ENCODE peak calls at places on chromosomes 5 and 9, in ten cellular contexts. One of them, this sample, is unnamed. For H3K4me1, the result is how much of the 10 kb centered on the place peaks cover.

GRCh38 chr9:125343518-125344284 is 82.1 kb downstream of the GAPVD1 start:
- DNase-seq in H1: peak
- DNase-seq in colonic mucosa: no peak
- DNase-seq in GM12878: no peak
- DNase-seq in heart left ventricle: no peak
- DNase-seq in lower lobe of right lung: no peak
- DNase-seq in adrenal gland: peak
- DNase-seq in prostate gland: no peak
- DNase-seq in suprapubic skin: no peak
- DNase-seq in A673: peak
- DNase-seq in this sample: no peak

GRCh38 chr9:127210851-127211730 is 53.5 kb upstream of the GARNL3 start:
- DNase-seq in lower lobe of right lung: no peak
- DNase-seq in heart left ventricle: no peak
- DNase-seq in prostate gland: no peak
- DNase-seq in suprapubic skin: no peak
- DNase-seq in H1: no peak
- DNase-seq in A673: no peak
- DNase-seq in colonic mucosa: no peak
- DNase-seq in adrenal gland: no peak
- DNase-seq in GM12878: no peak
- DNase-seq in this sample: peak

GRCh38 chr5:78526049-78526525 is 122.5 kb downstream of the LHFPL2 start:
- DNase-seq in H1: no peak
- DNase-seq in adrenal gland: no peak
- DNase-seq in GM12878: peak
- DNase-seq in A673: no peak
- DNase-seq in colonic mucosa: no peak
- DNase-seq in lower lobe of right lung: no peak
- DNase-seq in prostate gland: no peak
- DNase-seq in heart left ventricle: no peak
- DNase-seq in suprapubic skin: no peak
- DNase-seq in this sample: peak

GRCh38 chr5:55509097-55509496 is 25.7 kb downstream of the PLPP1 start:
- DNase-seq in lower lobe of right lung: no peak
- DNase-seq in A673: no peak
- DNase-seq in suprapubic skin: no peak
- DNase-seq in H1: no peak
- DNase-seq in prostate gland: no peak
- DNase-seq in adrenal gland: no peak
- DNase-seq in colonic mucosa: no peak
- DNase-seq in GM12878: no peak
- DNase-seq in heart left ventricle: no peak
- DNase-seq in this sample: no peak

GRCh38 chr5:152271420-152271819 is 133.7 kb downstream of the NMUR2 start:
- DNase-seq in GM12878: peak
- DNase-seq in H1: no peak
- DNase-seq in A673: peak
- DNase-seq in prostate gland: no peak
- DNase-seq in adrenal gland: peak
- DNase-seq in heart left ventricle: peak
- DNase-seq in lower lobe of right lung: no peak
- DNase-seq in suprapubic skin: no peak
- DNase-seq in colonic mucosa: no peak
- DNase-seq in this sample: no peak

GRCh38 chr5:149731332-149731616 is 1.2 kb downstream of the PPARGC1B start:
- DNase-seq in suprapubic skin: no peak
- DNase-seq in GM12878: no peak
- DNase-seq in colonic mucosa: no peak
- DNase-seq in A673: peak
- DNase-seq in adrenal gland: no peak
- DNase-seq in prostate gland: no peak
- DNase-seq in heart left ventricle: no peak
- DNase-seq in H1: no peak
- DNase-seq in lower lobe of right lung: no peak
- DNase-seq in this sample: no peak

GRCh38 chr5:123997354-123998215 is 485.6 kb downstream of the CSNK1G3 start:
- DNase-seq in heart left ventricle: no peak
- DNase-seq in colonic mucosa: no peak
- DNase-seq in adrenal gland: no peak
- DNase-seq in H1: no peak
- DNase-seq in lower lobe of right lung: no peak
- DNase-seq in A673: peak
- DNase-seq in GM12878: no peak
- DNase-seq in suprapubic skin: no peak
- DNase-seq in prostate gland: no peak
- DNase-seq in this sample: no peak

GRCh38 chr5:157540707-157541451 is 34.7 kb downstream of the ADAM19 start:
- DNase-seq in lower lobe of right lung: peak
- DNase-seq in GM12878: peak
- DNase-seq in colonic mucosa: peak
- DNase-seq in adrenal gland: no peak
- DNase-seq in prostate gland: no peak
- DNase-seq in heart left ventricle: peak
- DNase-seq in H1: no peak
- DNase-seq in suprapubic skin: peak
- DNase-seq in A673: peak
- DNase-seq in this sample: peak

GRCh38 chr5:138402640-138403039 is 36.2 kb upstream of the REEP2 start:
- DNase-seq in colonic mucosa: no peak
- DNase-seq in adrenal gland: no peak
- DNase-seq in H1: no peak
- DNase-seq in GM12878: no peak
- DNase-seq in A673: no peak
- DNase-seq in suprapubic skin: no peak
- DNase-seq in prostate gland: no peak
- DNase-seq in lower lobe of right lung: no peak
- DNase-seq in heart left ventricle: no peak
- DNase-seq in this sample: no peak

GRCh38 chr5:108101105-108101504 is 280.8 kb downstream of the FBXL17 start:
- DNase-seq in adrenal gland: peak
- DNase-seq in H1: no peak
- DNase-seq in colonic mucosa: no peak
- DNase-seq in suprapubic skin: no peak
- DNase-seq in lower lobe of right lung: no peak
- DNase-seq in A673: no peak
- DNase-seq in prostate gland: peak
- DNase-seq in heart left ventricle: peak
- DNase-seq in GM12878: no peak
- DNase-seq in this sample: no peak

GRCh38 chr9:130498298-130498917 is 53.6 kb downstream of the ASS1 start:
- DNase-seq in lower lobe of right lung: no peak
- DNase-seq in A673: peak
- DNase-seq in prostate gland: no peak
- DNase-seq in adrenal gland: peak
- DNase-seq in suprapubic skin: no peak
- DNase-seq in H1: no peak
- DNase-seq in GM12878: no peak
- DNase-seq in colonic mucosa: no peak
- DNase-seq in heart left ventricle: no peak
- DNase-seq in this sample: no peak

GRCh38 chr5:79001471-79001870 is 16.4 kb upstream of the ARSB start:
- DNase-seq in H1: no peak
- DNase-seq in colonic mucosa: no peak
- DNase-seq in prostate gland: no peak
- DNase-seq in adrenal gland: no peak
- DNase-seq in lower lobe of right lung: no peak
- DNase-seq in GM12878: no peak
- DNase-seq in suprapubic skin: no peak
- DNase-seq in heart left ventricle: no peak
- DNase-seq in A673: no peak
- DNase-seq in this sample: no peak

GRCh38 chr5:57937025-57937424 is 454.4 kb upstream of the ACTBL2 start:
- DNase-seq in suprapubic skin: no peak
- DNase-seq in GM12878: no peak
- DNase-seq in lower lobe of right lung: no peak
- DNase-seq in colonic mucosa: no peak
- DNase-seq in heart left ventricle: no peak
- DNase-seq in H1: no peak
- DNase-seq in A673: no peak
- DNase-seq in prostate gland: no peak
- DNase-seq in adrenal gland: no peak
- DNase-seq in this sample: no peak

GRCh38 chr9:124488641-124489040 is 18.6 kb downstream of the NR5A1 start:
- DNase-seq in A673: no peak
- DNase-seq in suprapubic skin: no peak
- DNase-seq in heart left ventricle: no peak
- DNase-seq in colonic mucosa: no peak
- DNase-seq in H1: no peak
- DNase-seq in prostate gland: no peak
- DNase-seq in GM12878: no peak
- DNase-seq in adrenal gland: no peak
- DNase-seq in lower lobe of right lung: no peak
- DNase-seq in this sample: no peak

GRCh38 chr9:95138474-95138873 is 179.0 kb downstream of the FANCC start:
- DNase-seq in prostate gland: peak
- DNase-seq in GM12878: no peak
- DNase-seq in lower lobe of right lung: no peak
- DNase-seq in adrenal gland: no peak
- DNase-seq in suprapubic skin: no peak
- DNase-seq in colonic mucosa: no peak
- DNase-seq in heart left ventricle: no peak
- DNase-seq in A673: no peak
- DNase-seq in H1: no peak
- DNase-seq in this sample: no peak
- TF ChIP-seq CTCF in prostate gland: peak
- TF ChIP-seq CTCF in GM12878: no peak
- TF ChIP-seq CTCF in lower lobe of right lung: no peak
- TF ChIP-seq CTCF in adrenal gland: no peak
- TF ChIP-seq CTCF in suprapubic skin: no peak
- TF ChIP-seq CTCF in colonic mucosa: no peak
- TF ChIP-seq CTCF in heart left ventricle: no peak
- TF ChIP-seq CTCF in A673: no peak
- TF ChIP-seq CTCF in H1: peak
- TF ChIP-seq CTCF in this sample: no peak

GRCh38 chr5:60740322-60740721 is 40.4 kb upstream of the DEPDC1B start:
- DNase-seq in A673: no peak
- DNase-seq in lower lobe of right lung: no peak
- DNase-seq in colonic mucosa: no peak
- DNase-seq in GM12878: no peak
- DNase-seq in heart left ventricle: no peak
- DNase-seq in suprapubic skin: no peak
- DNase-seq in adrenal gland: no peak
- DNase-seq in H1: no peak
- DNase-seq in prostate gland: no peak
- DNase-seq in this sample: no peak
- H3K4me1 ChIP-seq in A673: under half
- H3K4me1 ChIP-seq in lower lobe of right lung: under half
- H3K4me1 ChIP-seq in colonic mucosa: under half
- H3K4me1 ChIP-seq in GM12878: under half
- H3K4me1 ChIP-seq in heart left ventricle: under half
- H3K4me1 ChIP-seq in suprapubic skin: under half
- H3K4me1 ChIP-seq in adrenal gland: under half
- H3K4me1 ChIP-seq in H1: under half
- H3K4me1 ChIP-seq in prostate gland: under half
- H3K4me1 ChIP-seq in this sample: under half

DNA sequence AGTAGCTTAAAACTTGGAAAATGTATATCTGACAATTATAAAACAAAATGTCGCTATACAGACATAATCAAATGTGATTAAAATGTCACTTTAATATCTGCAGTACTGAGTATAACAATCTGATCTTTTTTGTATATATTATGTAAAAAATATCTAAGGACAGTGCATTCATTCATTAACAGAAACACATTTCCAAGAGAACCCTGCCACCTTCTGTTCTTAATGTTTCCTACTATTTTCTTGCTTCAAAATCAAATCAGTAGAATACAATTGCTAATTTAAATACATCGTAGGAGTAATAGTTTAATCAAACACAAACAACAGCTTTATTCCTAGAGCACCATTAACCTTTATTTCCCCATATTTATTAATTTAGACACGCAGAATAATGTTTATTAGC is 142.6 kb upstream of the ST8SIA4 start:
- DNase-seq in heart left ventricle: no peak
- DNase-seq in GM12878: no peak
- DNase-seq in adrenal gland: no peak
- DNase-seq in H1: no peak
- DNase-seq in prostate gland: no peak
- DNase-seq in lower lobe of right lung: no peak
- DNase-seq in suprapubic skin: no peak
- DNase-seq in A673: peak
- DNase-seq in colonic mucosa: no peak
- DNase-seq in this sample: no peak
- TF ChIP-seq CTCF in heart left ventricle: no peak
- TF ChIP-seq CTCF in GM12878: no peak
- TF ChIP-seq CTCF in adrenal gland: no peak
- TF ChIP-seq CTCF in H1: no peak
- TF ChIP-seq CTCF in prostate gland: no peak
- TF ChIP-seq CTCF in lower lobe of right lung: peak
- TF ChIP-seq CTCF in suprapubic skin: no peak
- TF ChIP-seq CTCF in A673: peak
- TF ChIP-seq CTCF in colonic mucosa: no peak
- TF ChIP-seq CTCF in this sample: no peak

GRCh38 chr5:13251623-13252367 is 692.7 kb downstream of the DNAH5 start:
- DNase-seq in GM12878: no peak
- DNase-seq in suprapubic skin: no peak
- DNase-seq in adrenal gland: no peak
- DNase-seq in heart left ventricle: no peak
- DNase-seq in colonic mucosa: no peak
- DNase-seq in lower lobe of right lung: no peak
- DNase-seq in prostate gland: no peak
- DNase-seq in A673: no peak
- DNase-seq in H1: no peak
- DNase-seq in this sample: peak

GRCh38 chr5:13250450-13251291 is 693.8 kb downstream of the DNAH5 start:
- DNase-seq in adrenal gland: no peak
- DNase-seq in A673: peak
- DNase-seq in colonic mucosa: no peak
- DNase-seq in heart left ventricle: no peak
- DNase-seq in prostate gland: no peak
- DNase-seq in H1: no peak
- DNase-seq in GM12878: no peak
- DNase-seq in lower lobe of right lung: no peak
- DNase-seq in suprapubic skin: no peak
- DNase-seq in this sample: no peak

GRCh38 chr5:13248236-13248635 is 696.3 kb downstream of the DNAH5 start:
- DNase-seq in adrenal gland: no peak
- DNase-seq in suprapubic skin: no peak
- DNase-seq in A673: no peak
- DNase-seq in heart left ventricle: no peak
- DNase-seq in prostate gland: no peak
- DNase-seq in H1: no peak
- DNase-seq in lower lobe of right lung: no peak
- DNase-seq in colonic mucosa: no peak
- DNase-seq in GM12878: no peak
- DNase-seq in this sample: no peak

GRCh38 chr5:13249854-13250253 is 694.6 kb downstream of the DNAH5 start:
- DNase-seq in A673: no peak
- DNase-seq in adrenal gland: no peak
- DNase-seq in suprapubic skin: no peak
- DNase-seq in prostate gland: no peak
- DNase-seq in lower lobe of right lung: no peak
- DNase-seq in GM12878: no peak
- DNase-seq in colonic mucosa: no peak
- DNase-seq in H1: no peak
- DNase-seq in heart left ventricle: no peak
- DNase-seq in this sample: no peak

DNA sequence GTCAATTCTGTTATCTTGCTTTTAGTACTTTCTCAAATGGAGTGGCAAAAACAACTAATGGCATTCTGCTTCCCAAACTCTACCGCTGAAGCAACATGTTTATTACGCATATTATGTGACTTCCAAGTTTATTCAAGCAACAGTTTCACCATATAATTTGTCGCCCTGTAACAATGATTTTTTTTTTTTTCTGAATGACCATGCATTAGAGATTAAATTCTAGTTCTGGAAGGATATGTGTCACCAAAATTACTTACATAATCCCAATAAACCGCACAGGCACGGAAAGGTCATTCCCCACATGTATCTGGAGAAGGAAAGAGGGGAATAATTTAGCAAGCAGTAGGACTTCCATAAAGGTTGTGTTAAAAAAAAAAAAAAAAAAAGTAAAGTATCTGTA is 691.8 kb downstream of the DNAH5 start:
- DNase-seq in lower lobe of right lung: no peak
- DNase-seq in heart left ventricle: no peak
- DNase-seq in GM12878: no peak
- DNase-seq in prostate gland: no peak
- DNase-seq in suprapubic skin: no peak
- DNase-seq in A673: no peak
- DNase-seq in H1: no peak
- DNase-seq in adrenal gland: no peak
- DNase-seq in colonic mucosa: no peak
- DNase-seq in this sample: no peak
- H3K4me1 ChIP-seq in lower lobe of right lung: under half
- H3K4me1 ChIP-seq in heart left ventricle: under half
- H3K4me1 ChIP-seq in GM12878: under half
- H3K4me1 ChIP-seq in prostate gland: under half
- H3K4me1 ChIP-seq in suprapubic skin: under half
- H3K4me1 ChIP-seq in A673: under half
- H3K4me1 ChIP-seq in H1: under half
- H3K4me1 ChIP-seq in adrenal gland: under half
- H3K4me1 ChIP-seq in colonic mucosa: under half
- H3K4me1 ChIP-seq in this sample: under half